ENCODE peak calls at places on chromosomes 5 and 9, in five cellular contexts. F is A549, Z is uterus, X is HCT116, T is prostate gland. K is an unnamed sample.

GRCh38 chr9:133973791-133974630 is 18.1 kb downstream of the VAV2 start:
- DNase-seq in F (no peak), Z (no peak), X (no peak), T (no peak), K (no peak)

GRCh38 chr9:16312116-16312515 is 558.4 kb downstream of the BNC2 start:
- DNase-seq in F (no peak), Z (no peak), X (no peak), T (no peak), K (no peak)

GRCh38 chr9:127904518-127904887 is 5.1 kb upstream of the ST6GALNAC6 start:
- DNase-seq in F (no peak), Z (peak), X (no peak), T (peak), K (no peak)

GRCh38 chr9:105059260-105059659 is 131.3 kb upstream of the ABCA1 start:
- DNase-seq in F (no peak), Z (no peak), X (no peak), T (no peak), K (no peak)

GRCh38 chr9:89036383-89036782 is 45.1 kb downstream of the S1PR3 start:
- DNase-seq in F (no peak), Z (no peak), X (no peak), T (no peak), K (peak)

GRCh38 chr5:35626108-35626507 is 8.4 kb downstream of the SPEF2 start:
- DNase-seq in F (no peak), Z (no peak), X (no peak), T (no peak), K (no peak)

GRCh38 chr5:169071-169727 is 22.1 kb upstream of the LRRC14B start:
- DNase-seq in F (no peak), Z (peak), X (no peak), T (no peak), K (peak)

GRCh38 chr5:169804861-169805260 is 167.8 kb downstream of the DOCK2 start:
- DNase-seq in F (no peak), Z (no peak), X (no peak), T (no peak), K (no peak)

GRCh38 chr9:118362596-118362995 is 658.4 kb downstream of the TLR4 start:
- DNase-seq in F (no peak), Z (no peak), X (no peak), T (no peak), K (no peak)

GRCh38 chr5:98917433-98917832 is 11.4 kb downstream of the CHD1 start:
- DNase-seq in F (no peak), Z (no peak), X (no peak), T (no peak), K (no peak)

GRCh38 chr5:154429341-154429740 is 16.5 kb upstream of the SAP30L start:
- DNase-seq in F (no peak), Z (no peak), X (no peak), T (no peak), K (no peak)

GRCh38 chr9:9352877-9353481 is 1259.8 kb downstream of the PTPRD start:
- DNase-seq in F (no peak), Z (no peak), X (no peak), T (no peak), K (no peak)

GRCh38 chr5:163915481-163915961 is 410.1 kb downstream of the MAT2B start:
- DNase-seq in F (no peak), Z (no peak), X (no peak), T (no peak), K (no peak)

GRCh38 chr5:102433473-102433872 is 65.3 kb downstream of the SLCO6A1 start:
- DNase-seq in F (no peak), Z (no peak), X (no peak), T (no peak), K (no peak)

GRCh38 chr5:23208959-23209431 is 298.4 kb upstream of the PRDM9 start:
- DNase-seq in F (peak), Z (no peak), X (no peak), T (no peak), K (no peak)

GRCh38 chr5:153767221-153768218 is 271.2 kb downstream of the FAM114A2 start:
- DNase-seq in F (no peak), Z (no peak), X (no peak), T (no peak), K (no peak)

GRCh38 chr5:135038829-135039525 is 4.9 kb upstream of the PITX1 start:
- DNase-seq in F (no peak), Z (no peak), X (no peak), T (no peak), K (no peak)

GRCh38 chr9:125829743-125830142 is 82.6 kb downstream of the PBX3 start:
- DNase-seq in F (no peak), Z (no peak), X (no peak), T (no peak), K (no peak)
- H3K4me3 ChIP-seq in F (no peak), Z (peak), X (no peak), T (no peak), K (no peak)

GRCh38 chr9:19156805-19157204 is 29.5 kb upstream of the PLIN2 start:
- DNase-seq in F (no peak), Z (no peak), X (no peak), T (no peak), K (peak)

GRCh38 chr9:19160085-19160484 is 32.8 kb upstream of the PLIN2 start:
- DNase-seq in F (no peak), Z (no peak), X (no peak), T (no peak), K (no peak)

GRCh38 chr9:19162026-19162366 is 34.7 kb upstream of the PLIN2 start:
- DNase-seq in F (no peak), Z (no peak), X (no peak), T (no peak), K (no peak)

GRCh38 chr9:19162956-19163355 is 35.7 kb upstream of the PLIN2 start:
- DNase-seq in F (no peak), Z (peak), X (no peak), T (no peak), K (peak)

DNA sequence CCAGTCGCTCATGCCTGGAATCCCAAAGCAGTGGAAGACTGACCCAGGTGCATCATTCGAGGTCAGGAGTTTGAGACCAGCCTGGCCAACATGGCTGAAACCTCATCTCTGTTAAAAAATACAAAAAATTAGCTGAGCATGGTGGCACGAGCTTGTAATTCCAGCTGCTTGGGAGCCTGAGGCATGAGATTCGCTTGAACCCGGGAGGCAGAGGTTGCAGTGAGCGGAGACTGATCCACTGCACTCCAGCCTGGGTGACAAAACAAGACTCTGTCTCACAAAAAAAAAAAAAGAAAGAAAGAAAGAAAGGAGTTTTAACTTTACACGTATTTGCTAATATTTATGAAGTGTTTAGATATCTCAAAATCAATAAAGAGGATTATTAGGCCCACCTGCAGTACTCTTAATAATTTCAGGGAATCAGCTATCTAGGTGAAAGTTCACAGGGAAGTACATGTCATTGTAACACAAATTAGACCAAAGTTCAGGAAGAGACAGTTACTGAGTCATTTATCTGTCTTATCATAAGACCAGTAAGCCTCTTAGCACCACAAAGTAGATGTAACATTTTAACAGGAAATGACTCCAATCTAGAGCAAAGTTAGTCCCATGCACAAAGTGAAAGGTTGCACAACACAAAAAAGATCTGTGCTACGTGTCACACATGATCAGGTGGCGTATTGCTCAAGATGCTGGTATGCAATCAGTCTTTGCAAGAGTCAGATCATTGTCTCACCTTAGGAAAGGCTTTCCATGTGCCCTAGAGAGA is 34.1 kb upstream of the PLIN2 start:
- DNase-seq in F (peak), Z (peak), X (peak), T (peak), K (peak)
- TF ChIP-seq POLR2A in F (no peak), Z (no peak), X (no peak), T (no peak), K (no peak)

DNA sequence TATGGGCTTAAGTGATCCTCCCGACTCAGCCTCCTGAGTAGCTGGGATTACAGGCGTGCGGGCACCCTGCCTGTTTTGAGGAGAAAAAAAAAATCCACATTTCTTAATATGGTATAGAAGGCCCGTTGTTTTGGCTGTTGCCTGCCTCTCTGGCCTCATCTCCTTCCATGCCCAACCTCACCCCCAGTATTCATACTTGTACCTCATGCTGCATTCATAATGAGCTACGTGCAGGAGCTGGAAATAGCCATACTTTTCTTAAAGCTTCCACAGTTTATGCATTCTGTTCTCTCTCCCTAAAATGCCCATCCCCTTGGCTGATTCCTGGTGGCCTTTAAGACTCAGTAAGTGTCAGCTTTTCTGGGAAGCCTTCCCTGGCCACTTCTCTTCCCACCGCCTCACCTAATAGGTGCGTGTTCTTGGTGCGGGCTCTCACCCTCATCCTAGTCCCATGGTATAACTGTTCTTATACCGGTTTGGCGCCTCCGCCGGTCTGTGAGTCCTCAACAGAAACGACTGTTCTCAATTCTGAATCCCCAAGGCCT is 2.1 kb upstream of the TPM2 start:
- DNase-seq in F (no peak), Z (peak), X (no peak), T (no peak), K (no peak)
- H3K4me3 ChIP-seq in F (no peak), Z (peak), X (no peak), T (no peak), K (no peak)

GRCh38 chr5:122774519-122774860 is 390 bp upstream of the SNX2 start:
- DNase-seq in F (peak), Z (no peak), X (no peak), T (no peak), K (no peak)

GRCh38 chr5:122776143-122776542 is 1.3 kb downstream of the SNX2 start:
- DNase-seq in F (no peak), Z (no peak), X (no peak), T (no peak), K (no peak)

GRCh38 chr5:122773615-122774014 is 1.3 kb upstream of the SNX2 start:
- DNase-seq in F (no peak), Z (no peak), X (no peak), T (no peak), K (no peak)

GRCh38 chr5:122775713-122776084 is 819 bp downstream of the SNX2 start:
- DNase-seq in F (no peak), Z (no peak), X (no peak), T (no peak), K (no peak)

DNA sequence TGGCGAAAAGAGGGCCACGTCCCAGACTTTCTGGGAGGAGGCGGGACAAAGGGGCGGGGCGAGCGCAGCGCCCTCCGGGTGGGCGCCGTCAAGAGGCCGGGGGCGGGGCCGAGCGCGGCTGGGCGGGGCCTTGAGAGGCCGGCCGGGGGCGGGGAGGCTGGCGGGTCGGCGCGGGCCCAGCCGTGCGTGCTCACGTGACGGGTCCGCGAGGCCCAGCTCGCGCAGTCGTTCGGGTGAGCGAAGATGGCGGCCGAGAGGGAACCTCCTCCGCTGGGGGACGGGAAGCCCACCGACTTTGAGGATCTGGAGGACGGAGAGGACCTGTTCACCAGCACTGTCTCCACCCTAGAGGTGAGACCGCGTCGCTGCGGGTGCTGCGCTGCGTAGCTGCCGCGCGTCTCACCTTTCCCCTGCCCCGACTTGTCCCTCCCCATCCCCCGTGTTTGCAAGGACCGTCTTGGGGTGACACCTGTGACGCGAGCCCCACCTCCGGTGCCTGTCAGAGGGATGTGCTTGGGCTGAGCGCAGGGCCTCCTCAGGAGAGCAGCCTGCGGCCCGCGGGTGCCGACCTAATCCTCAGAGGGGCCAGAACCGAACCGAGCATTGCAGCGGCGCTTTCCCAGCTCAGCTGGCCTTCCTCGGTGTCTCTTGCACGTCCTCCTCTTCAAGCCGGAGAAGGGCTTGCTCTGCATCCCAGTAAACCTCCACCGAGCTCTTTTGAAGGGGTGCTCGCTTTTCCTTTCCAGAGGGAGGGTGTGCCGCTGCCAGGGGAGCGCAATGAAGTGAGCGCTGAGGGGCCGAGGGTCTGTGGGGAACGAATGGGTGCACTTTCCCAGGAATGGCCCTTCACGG is at the start of gene SNX2:
- DNase-seq in F (peak), Z (peak), X (peak), T (peak), K (peak)
- TF ChIP-seq POLR2A in F (peak), Z (peak), X (peak), T (peak), K (no peak)

GRCh38 chr9:131287366-131287765 is 2.2 kb upstream of the PLPP7 start:
- DNase-seq in F (no peak), Z (no peak), X (no peak), T (no peak), K (no peak)

GRCh38 chr9:131288217-131288616 is 1.3 kb upstream of the PLPP7 start:
- DNase-seq in F (no peak), Z (no peak), X (no peak), T (no peak), K (no peak)

GRCh38 chr9:131290767-131291370 is 1.3 kb downstream of the PLPP7 start:
- DNase-seq in F (no peak), Z (no peak), X (no peak), T (no peak), K (no peak)

GRCh38 chr9:131290039-131290766 is 680 bp downstream of the PLPP7 start:
- DNase-seq in F (no peak), Z (no peak), X (no peak), T (no peak), K (no peak)

DNA sequence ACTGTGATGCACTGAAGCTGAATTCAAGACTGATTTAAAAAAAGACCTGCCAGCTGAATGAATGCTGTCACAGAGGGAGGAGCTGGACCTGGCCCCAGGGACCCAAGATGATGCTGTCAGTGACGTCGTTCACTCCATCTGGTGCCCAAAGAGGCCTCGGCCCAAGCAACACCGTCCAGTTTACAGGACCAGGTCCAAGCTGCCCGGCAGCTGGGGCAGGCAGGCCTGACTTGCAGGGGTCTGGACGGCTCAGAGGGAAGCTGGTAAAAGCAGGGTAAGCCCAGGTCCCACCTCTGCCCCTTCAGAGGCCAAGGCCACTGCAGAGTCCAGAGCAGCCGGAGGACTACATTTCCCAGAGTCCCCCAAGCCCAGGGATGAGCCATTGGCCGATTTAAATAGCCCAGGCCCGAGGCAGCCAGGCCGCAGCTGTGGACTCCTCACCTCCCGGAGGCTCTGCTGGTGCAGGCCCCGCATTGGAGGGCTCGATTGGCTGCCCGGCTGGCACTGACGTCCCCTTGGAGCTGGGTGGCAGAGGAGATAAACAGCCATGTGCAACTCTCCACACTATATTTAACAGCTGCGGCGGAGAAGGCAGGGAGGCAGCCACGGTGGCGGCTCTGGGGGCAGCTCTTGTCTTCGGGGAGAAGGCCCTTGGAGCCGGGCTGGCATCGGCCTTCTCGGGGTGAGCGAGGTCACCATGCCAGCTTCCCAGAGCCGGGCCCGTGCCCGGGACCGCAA is at the start of gene PLPP7:
- DNase-seq in F (no peak), Z (peak), X (no peak), T (no peak), K (no peak)
- H3K4me3 ChIP-seq in F (no peak), Z (peak), X (no peak), T (peak), K (no peak)

DNA sequence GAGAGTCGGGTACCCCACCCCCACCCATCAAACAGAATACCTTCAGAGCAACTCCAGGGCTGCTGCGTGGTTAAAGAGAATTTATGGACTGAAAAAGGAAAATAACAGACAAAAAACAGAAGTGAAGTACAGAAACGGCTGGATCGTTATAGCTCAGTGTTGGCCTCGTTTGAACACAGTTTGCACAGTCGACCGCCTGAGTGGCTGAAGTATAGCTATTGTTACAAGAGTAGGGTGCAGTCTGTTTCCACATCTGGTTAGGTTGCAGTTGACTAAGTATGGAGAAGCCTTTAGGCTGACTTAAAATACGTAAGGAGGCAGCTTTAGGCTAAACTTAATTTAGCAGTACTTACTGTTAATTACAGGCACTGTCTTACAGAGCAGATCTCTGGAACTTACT is 121.2 kb downstream of the GCNT1 start:
- DNase-seq in F (no peak), Z (no peak), X (no peak), T (no peak), K (no peak)
- TF ChIP-seq POLR2A in F (no peak), Z (no peak), X (no peak), T (no peak), K (no peak)

GRCh38 chr5:96284727-96285389 is 148.2 kb downstream of the PCSK1 start:
- DNase-seq in F (no peak), Z (no peak), X (no peak), T (no peak), K (no peak)

GRCh38 chr5:96285823-96286222 is 147.2 kb downstream of the PCSK1 start:
- DNase-seq in F (no peak), Z (no peak), X (no peak), T (no peak), K (no peak)

GRCh38 chr5:96287181-96287580 is 145.9 kb downstream of the PCSK1 start:
- DNase-seq in F (no peak), Z (no peak), X (no peak), T (no peak), K (no peak)

GRCh38 chr5:96288845-96289185 is 144.2 kb downstream of the PCSK1 start:
- DNase-seq in F (no peak), Z (no peak), X (no peak), T (no peak), K (no peak)

DNA sequence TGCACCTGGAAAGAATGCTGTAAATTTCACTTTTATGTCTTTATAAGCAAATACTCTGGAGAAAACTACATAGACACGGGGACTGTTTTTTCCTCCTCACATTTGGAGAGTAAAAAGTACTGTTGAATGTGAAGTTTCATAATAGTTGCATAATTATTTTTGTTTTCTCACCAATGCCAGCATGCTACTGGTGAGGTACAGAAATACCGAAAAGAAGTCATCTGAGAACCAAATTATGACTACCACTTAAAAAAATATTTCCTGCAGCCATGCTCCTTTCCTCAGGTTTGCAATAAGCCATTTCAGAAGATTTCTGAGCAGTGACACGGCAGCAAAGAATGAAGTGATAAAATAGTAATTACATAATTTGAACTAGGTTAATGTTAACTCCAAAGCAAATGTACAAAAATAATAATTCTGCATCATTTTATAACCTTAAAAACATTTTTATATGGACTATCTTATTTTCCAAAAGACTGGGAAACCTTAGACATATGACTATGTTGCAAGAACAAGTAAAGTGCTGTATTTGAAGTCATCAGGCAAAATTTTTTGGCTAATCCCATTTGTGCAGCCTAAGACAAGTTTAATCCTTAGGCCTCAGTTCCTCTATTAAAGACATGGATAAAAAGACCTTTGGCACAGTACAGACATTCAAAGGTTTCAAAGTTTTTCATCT is 144.7 kb downstream of the PCSK1 start:
- DNase-seq in F (no peak), Z (no peak), X (no peak), T (no peak), K (no peak)
- H3K4me3 ChIP-seq in F (no peak), Z (no peak), X (no peak), T (no peak), K (no peak)

GRCh38 chr5:177364159-177364962 is 6.6 kb downstream of the RGS14 start:
- DNase-seq in F (no peak), Z (no peak), X (no peak), T (no peak), K (no peak)
- TF ChIP-seq POLR2A in F (no peak), Z (no peak), X (no peak), T (no peak), K (no peak)

K was measured in lower leg skin.